ENCODE peak calls at places on chromosome 4, in four cellular contexts. A, U, M and X are unnamed samples.

GRCh38 chr4:74230902-74231499 is 73.1 kb downstream of the MTHFD2L start:
- DNase-seq in A (peak), U (peak), M (no peak), X (peak)

GRCh38 chr4:40289366-40290188 is 45.6 kb upstream of the CHRNA9 start:
- DNase-seq in A (no peak), U (peak), M (peak), X (no peak)

GRCh38 chr4:183164963-183165362 is 65.9 kb downstream of the WWC2 start:
- DNase-seq in A (no peak), U (no peak), M (no peak), X (no peak)

GRCh38 chr4:180641495-180641894 is 1601.7 kb upstream of the TENM3 start:
- DNase-seq in A (no peak), U (no peak), M (no peak), X (no peak)

GRCh38 chr4:74474345-74475099 is 29.6 kb downstream of the AREG start:
- DNase-seq in A (no peak), U (no peak), M (no peak), X (peak)

GRCh38 chr4:40719008-40719623 is 30.6 kb upstream of the NSUN7 start:
- DNase-seq in A (peak), U (no peak), M (no peak), X (peak)

GRCh38 chr4:185587444-185588161 is 52.3 kb upstream of the PDLIM3 start:
- DNase-seq in A (no peak), U (peak), M (peak), X (no peak)

GRCh38 chr4:65508169-65508568 is 162.1 kb downstream of the EPHA5 start:
- DNase-seq in A (peak), U (no peak), M (no peak), X (no peak)

GRCh38 chr4:94714360-94714759 is 43.4 kb upstream of the BMPR1B start:
- DNase-seq in A (peak), U (no peak), M (no peak), X (peak)

GRCh38 chr4:69748176-69748575 is 12.2 kb downstream of the SULT1B1 start:
- DNase-seq in A (no peak), U (no peak), M (no peak), X (no peak)

GRCh38 chr4:149781150-149781549 is 34.5 kb downstream of the IQCM start:
- DNase-seq in A (no peak), U (no peak), M (no peak), X (peak)

GRCh38 chr4:86706923-86707597 is 112.9 kb downstream of the PTPN13 start:
- DNase-seq in A (no peak), U (no peak), M (no peak), X (no peak)

GRCh38 chr4:7154351-7154981 is 37.9 kb upstream of the SORCS2 start:
- DNase-seq in A (no peak), U (no peak), M (no peak), X (no peak)

GRCh38 chr4:80070880-80071620 is 2.0 kb downstream of the ANTXR2 start:
- DNase-seq in A (no peak), U (no peak), M (no peak), X (no peak)

GRCh38 chr4:41366911-41367517 is 110.3 kb downstream of the UCHL1 start:
- DNase-seq in A (no peak), U (no peak), M (no peak), X (no peak)

GRCh38 chr4:27973056-27973455 is 1112.4 kb downstream of the STIM2 start:
- DNase-seq in A (no peak), U (no peak), M (no peak), X (no peak)

GRCh38 chr4:80423553-80424224 is 88.2 kb downstream of the CFAP299 start:
- DNase-seq in A (no peak), U (no peak), M (no peak), X (no peak)

GRCh38 chr4:30245140-30245539 is 475.0 kb upstream of the PCDH7 start:
- DNase-seq in A (no peak), U (no peak), M (no peak), X (no peak)

GRCh38 chr4:187547281-187547680 is 448.3 kb upstream of the ZFP42 start:
- DNase-seq in A (no peak), U (no peak), M (no peak), X (no peak)

GRCh38 chr4:108350332-108350731 is 181.6 kb upstream of the LEF1 start:
- DNase-seq in A (no peak), U (no peak), M (no peak), X (no peak)

GRCh38 chr4:76300012-76300411 is 6.5 kb upstream of the STBD1 start:
- DNase-seq in A (no peak), U (no peak), M (no peak), X (no peak)

GRCh38 chr4:183909187-183909586 is 4.1 kb downstream of the STOX2 start:
- DNase-seq in A (no peak), U (no peak), M (no peak), X (no peak)

GRCh38 chr4:52824603-52825310 is 37.4 kb upstream of the RASL11B start:
- DNase-seq in A (peak), U (no peak), M (no peak), X (peak)

GRCh38 chr4:152894673-152895072 is 41.5 kb upstream of the FHDC1 start:
- DNase-seq in A (peak), U (no peak), M (no peak), X (peak)

GRCh38 chr4:84962102-84962501 is 4.4 kb downstream of the WDFY3 start:
- DNase-seq in A (no peak), U (no peak), M (no peak), X (no peak)

GRCh38 chr4:3217771-3218170 is 31.2 kb upstream of the MSANTD1 start:
- DNase-seq in A (no peak), U (no peak), M (no peak), X (no peak)

GRCh38 chr4:124940387-124940786 is 227.9 kb upstream of the ANKRD50 start:
- DNase-seq in A (peak), U (no peak), M (no peak), X (peak)